ENCODE peak calls at places on chromosomes 13 and 19, in nine cellular contexts. F is body of pancreas; N is NCI-H1105 treated with DMSO at 0.1 percent for 48 hours; I is Daoy; V is CD4-positive, alpha-beta memory T cell; R is stimulated activated CD4-positive, alpha-beta T cell treated with anti-CD3 and anti-CD28 coated beads, Interleukin-2, amount 100 ng/mL, for 48 hours; U is hippocampal formation; E is activated naive CD4-positive, alpha-beta T cell treated with anti-CD3 and anti-CD28 coated beads, Interleukin-2, amount 10 ng/mL, durations not matched to agents 7 days and 5 days; A is heart right ventricle. M is an unnamed sample.

GRCh38 chr13:51645154-51645650 is 60.9 kb downstream of the WDFY2 start:
- DNase-seq in F (peak; percentile 52), N (no peak), I (peak; percentile 22), V (peak; percentile 79), R (no peak), U (peak; percentile 37), E (peak; percentile 31), A (no peak), M (no peak)

GRCh38 chr19:1103691-1104451 is at the start of gene GPX4:
- DNase-seq in F (peak; percentile 99), N (peak; percentile 97), I (peak; percentile 100), V (peak; percentile 94), R (peak; percentile 97), U (peak; percentile 96), E (peak; percentile 99), A (peak; percentile 99), M (peak; percentile 99)

GRCh38 chr19:49950956-49951526 is 9.9 kb downstream of the SIGLEC11 start:
- DNase-seq in F (no peak), N (no peak), I (no peak), V (no peak), R (no peak), U (no peak), E (no peak), A (no peak), M (no peak)

GRCh38 chr19:47004012-47004465 is 15.6 kb upstream of the NPAS1 start:
- DNase-seq in F (no peak), N (no peak), I (no peak), V (no peak), R (no peak), U (no peak), E (no peak), A (no peak), M (no peak)

GRCh38 chr19:3617463-3617862 is 9.1 kb downstream of the CACTIN start:
- DNase-seq in F (no peak), N (no peak), I (no peak), V (no peak), R (no peak), U (no peak), E (peak; percentile 71), A (no peak), M (no peak)

GRCh38 chr13:113258655-113259054 is 38.4 kb upstream of the LAMP1 start:
- DNase-seq in F (peak; percentile 21), N (no peak), I (no peak), V (no peak), R (no peak), U (peak; percentile 15), E (no peak), A (no peak), M (no peak)

GRCh38 chr19:51784922-51785690 is 9.9 kb upstream of the FPR3 start:
- DNase-seq in F (peak; percentile 78), N (no peak), I (peak; percentile 75), V (no peak), R (peak; percentile 36), U (no peak), E (peak; percentile 45), A (peak; percentile 66), M (no peak)

GRCh38 chr13:48066310-48066989 is 28.5 kb downstream of the MED4 start:
- DNase-seq in F (no peak), N (peak; percentile 18), I (no peak), V (no peak), R (no peak), U (no peak), E (peak; percentile 67), A (no peak), M (peak; percentile 73)

GRCh38 chr19:32406161-32407003 is 812 bp downstream of the DPY19L3 start:
- DNase-seq in F (no peak), N (no peak), I (no peak), V (no peak), R (no peak), U (no peak), E (no peak), A (no peak), M (peak; percentile 14)

GRCh38 chr19:2443116-2443784 is 13.5 kb downstream of the LMNB2 start:
- DNase-seq in F (no peak), N (no peak), I (no peak), V (no peak), R (no peak), U (no peak), E (no peak), A (no peak), M (no peak)

M was measured in HAP-1.